ENCODE peak calls at places on chromosomes 16 and 17, in eight cellular contexts. Y, L, V, F, X, Z, O and U are unnamed samples.

GRCh38 chr17:45241315-45242011 is 19.8 kb downstream of the FMNL1 start:
- DNase-seq in Y (no peak), L (peak; percentile 85), V (peak; percentile 54), F (peak; percentile 66), X (no peak), Z (no peak), O (no peak), U (no peak)

GRCh38 chr17:38958326-38958725 is 8.9 kb downstream of the FBXO47 start:
- DNase-seq in Y (no peak), L (no peak), V (no peak), F (no peak), X (no peak), Z (no peak), O (no peak), U (no peak)

GRCh38 chr16:84132527-84133285 is 12.3 kb downstream of the HSDL1 start:
- DNase-seq in Y (no peak), L (no peak), V (no peak), F (no peak), X (no peak), Z (no peak), O (no peak), U (no peak)

GRCh38 chr17:62987136-62987535 is 21.1 kb downstream of the TANC2 start:
- DNase-seq in Y (no peak), L (no peak), V (no peak), F (no peak), X (no peak), Z (no peak), O (no peak), U (no peak)

GRCh38 chr17:14299261-14300093 is 1.4 kb upstream of the HS3ST3B1 start:
- DNase-seq in Y (peak; percentile 67), L (peak; percentile 68), V (peak; percentile 36), F (no peak), X (peak; percentile 76), Z (no peak), O (peak; percentile 21), U (no peak)

GRCh38 chr17:14301761-14302401 is 1.0 kb downstream of the HS3ST3B1 start:
- DNase-seq in Y (peak; percentile 81), L (peak; percentile 75), V (peak; percentile 44), F (no peak), X (peak; percentile 72), Z (peak; percentile 56), O (peak; percentile 51), U (no peak)

GRCh38 chr17:17363638-17364337 is 60.6 kb downstream of the NT5M start:
- DNase-seq in Y (no peak), L (peak; percentile 78), V (peak; percentile 58), F (no peak), X (peak; percentile 54), Z (no peak), O (no peak), U (no peak)

GRCh38 chr17:31390426-31390747 is 1.1 kb upstream of the RAB11FIP4 start:
- DNase-seq in Y (no peak), L (no peak), V (no peak), F (no peak), X (no peak), Z (no peak), O (no peak), U (no peak)

GRCh38 chr16:30421010-30421409 is 8.8 kb downstream of the DCTPP1 start:
- DNase-seq in Y (no peak), L (no peak), V (no peak), F (no peak), X (no peak), Z (no peak), O (no peak), U (no peak)

GRCh38 chr17:80261159-80261894 is 675 bp downstream of the RNF213 start:
- DNase-seq in Y (peak; percentile 85), L (peak; percentile 84), V (peak; percentile 51), F (peak; percentile 76), X (no peak), Z (peak; percentile 89), O (peak; percentile 76), U (peak; percentile 36)

GRCh38 chr17:74477411-74477810 is 11.0 kb downstream of the CD300A start:
- DNase-seq in Y (no peak), L (no peak), V (no peak), F (no peak), X (no peak), Z (no peak), O (no peak), U (no peak)

GRCh38 chr16:4787627-4788482 is at the start of gene SEPTIN12:
- DNase-seq in Y (no peak), L (no peak), V (no peak), F (no peak), X (no peak), Z (no peak), O (no peak), U (no peak)

GRCh38 chr17:59763861-59764260 is 56.4 kb downstream of the VMP1 start:
- DNase-seq in Y (no peak), L (no peak), V (no peak), F (no peak), X (no peak), Z (no peak), O (no peak), U (peak; percentile 36)

GRCh38 chr16:22813223-22813945 is 578 bp upstream of the HS3ST2 start:
- DNase-seq in Y (no peak), L (peak; percentile 67), V (peak; percentile 34), F (peak; percentile 21), X (peak; percentile 74), Z (peak; percentile 34), O (no peak), U (peak; percentile 65)

GRCh38 chr16:49652441-49653175 is 203.3 kb downstream of the ZNF423 start:
- DNase-seq in Y (no peak), L (no peak), V (no peak), F (no peak), X (peak; percentile 81), Z (no peak), O (no peak), U (no peak)

GRCh38 chr16:56019274-56019673 is 144.1 kb upstream of the CES5A start:
- DNase-seq in Y (no peak), L (no peak), V (no peak), F (no peak), X (no peak), Z (no peak), O (no peak), U (no peak)

GRCh38 chr17:74176546-74177001 is 26.9 kb upstream of the RPL38 start:
- DNase-seq in Y (peak; percentile 58), L (no peak), V (peak; percentile 49), F (peak; percentile 46), X (no peak), Z (peak; percentile 63), O (peak; percentile 8), U (peak; percentile 67)

GRCh38 chr16:1614226-1615102 is 2.3 kb downstream of the CRAMP1 start:
- DNase-seq in Y (no peak), L (no peak), V (no peak), F (peak; percentile 40), X (peak; percentile 66), Z (peak; percentile 32), O (no peak), U (peak; percentile 57)

GRCh38 chr16:8959921-8960787 is 3.6 kb downstream of the USP7 start:
- DNase-seq in Y (peak; percentile 59), L (no peak), V (no peak), F (no peak), X (no peak), Z (peak; percentile 54), O (no peak), U (no peak)

GRCh38 chr16:85171809-85172464 is 59.7 kb upstream of the CIBAR2 start:
- DNase-seq in Y (no peak), L (no peak), V (no peak), F (no peak), X (peak; percentile 63), Z (no peak), O (no peak), U (no peak)

GRCh38 chr16:85174871-85175723 is 62.8 kb upstream of the CIBAR2 start:
- DNase-seq in Y (no peak), L (no peak), V (no peak), F (no peak), X (no peak), Z (no peak), O (no peak), U (no peak)

GRCh38 chr16:85173981-85174751 is 61.9 kb upstream of the CIBAR2 start:
- DNase-seq in Y (no peak), L (no peak), V (no peak), F (no peak), X (no peak), Z (no peak), O (no peak), U (peak; percentile 77)

GRCh38 chr16:85172465-85173071 is 60.3 kb upstream of the CIBAR2 start:
- DNase-seq in Y (no peak), L (no peak), V (no peak), F (peak; percentile 71), X (no peak), Z (no peak), O (no peak), U (no peak)

GRCh38 chr16:85173077-85173980 is 61.1 kb upstream of the CIBAR2 start:
- DNase-seq in Y (no peak), L (no peak), V (no peak), F (no peak), X (no peak), Z (no peak), O (no peak), U (peak; percentile 94)
- TF ChIP-seq CTCF in Y (no peak), L (peak; percentile 19), V (no peak), F (no peak), X (no peak), Z (no peak), O (no peak), U (no peak)

DNA sequence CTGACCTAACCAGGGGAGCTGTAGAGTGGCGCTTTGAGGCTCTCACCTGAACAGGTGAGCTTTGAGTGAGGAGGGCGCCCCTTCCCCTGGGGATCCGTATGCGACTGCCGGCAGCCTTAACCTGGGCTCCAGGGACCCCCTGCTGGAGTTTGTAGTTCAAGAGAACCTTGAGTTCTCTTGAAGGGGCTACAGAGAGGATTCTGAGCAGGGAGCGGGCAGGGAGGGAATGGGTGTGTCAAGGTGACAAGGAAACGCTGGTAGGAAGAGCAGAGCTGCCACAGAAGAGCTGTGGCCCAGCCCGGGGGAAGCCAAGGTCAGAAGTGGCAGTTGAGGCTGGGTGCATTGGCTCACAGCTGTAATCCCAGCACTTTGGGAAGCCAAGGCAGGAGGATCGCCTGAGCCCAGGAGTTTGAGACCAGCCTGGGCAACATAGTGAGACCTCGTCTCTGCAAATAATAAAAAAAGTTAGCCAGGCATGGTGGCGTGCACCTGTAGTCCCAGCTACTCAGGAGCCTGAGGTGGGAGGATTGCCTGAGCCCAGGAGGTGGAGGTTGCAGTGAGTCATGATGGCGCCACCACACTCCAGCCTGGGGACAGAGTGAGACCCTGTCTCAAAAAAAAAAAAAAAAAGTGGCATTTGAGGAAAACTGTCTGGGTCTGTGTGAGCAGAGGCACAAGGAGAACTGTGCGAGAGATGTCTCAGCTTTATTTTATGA is 1.2 kb downstream of the LLGL2 start:
- DNase-seq in Y (no peak), L (no peak), V (no peak), F (no peak), X (no peak), Z (no peak), O (no peak), U (no peak)
- H3K27ac ChIP-seq in Y (no peak overlapping the region), L (peak overlapping the region; percentile 76), V (no peak overlapping the region), F (peak overlapping the region; percentile 89), X (no peak overlapping the region), Z (no peak overlapping the region), O (no peak overlapping the region), U (no peak overlapping the region)

GRCh38 chr16:64654137-64654652 is 467.7 kb downstream of the CDH11 start:
- DNase-seq in Y (no peak), L (no peak), V (no peak), F (no peak), X (no peak), Z (no peak), O (no peak), U (no peak)
- TF ChIP-seq CTCF in Y (no peak), L (no peak), V (no peak), F (no peak), X (no peak), Z (no peak), O (no peak), U (no peak)

GRCh38 chr17:49515196-49515770 is 20.2 kb downstream of the NGFR start:
- DNase-seq in Y (no peak), L (peak; percentile 85), V (peak; percentile 62), F (peak; percentile 91), X (peak; percentile 93), Z (no peak), O (no peak), U (peak; percentile 48)
- H3K27ac ChIP-seq in Y (no peak overlapping the region), L (peak overlapping the region; percentile 71), V (peak overlapping the region; percentile 6), F (peak overlapping the region; percentile 77), X (peak overlapping the region; percentile 72), Z (no peak overlapping the region), O (no peak overlapping the region), U (peak overlapping the region; percentile 88)